ENCODE peak calls at places on chromosomes 7 and 10, in six cellular contexts. I is IMR-90, Z is mesenchymal stem cell, P is H1, V is mesendoderm, R is trophoblast cell. M is an unnamed sample.

GRCh38 chr7:12751764-12752163 is 64.3 kb downstream of the ARL4A start:
- DNase-seq in R (no peak), P (no peak), V (no peak), I (no peak), Z (no peak), M (no peak)

GRCh38 chr10:18414061-18414460 is 237.3 kb downstream of the NSUN6 start:
- DNase-seq in P (no peak), I (peak), Z (no peak), V (no peak), R (no peak), M (no peak)

GRCh38 chr10:132539894-132540293 is 2.3 kb downstream of the INPP5A start:
- DNase-seq in R (no peak), I (peak), P (no peak), V (no peak), Z (peak), M (no peak)

GRCh38 chr7:156780724-156781455 is 112.1 kb downstream of the LMBR1 start:
- DNase-seq in R (no peak), P (no peak), V (peak), Z (no peak), I (no peak), M (no peak)

GRCh38 chr7:163298-163695 is 29.1 kb upstream of the FAM20C start:
- DNase-seq in Z (no peak), I (no peak), R (no peak), P (no peak), V (no peak), M (no peak)

GRCh38 chr10:3812141-3812540 is 27.1 kb upstream of the KLF6 start:
- DNase-seq in Z (no peak), V (no peak), R (no peak), P (no peak), I (no peak), M (no peak)

GRCh38 chr10:124162774-124163354 is 69.5 kb upstream of the CHST15 start:
- DNase-seq in P (no peak), V (no peak), Z (no peak), I (no peak), R (no peak), M (no peak)

GRCh38 chr10:99681553-99681952 is 22.2 kb downstream of the ENTPD7 start:
- DNase-seq in P (no peak), Z (no peak), I (peak), V (no peak), R (no peak), M (no peak)

GRCh38 chr7:11177793-11178192 is 204.1 kb downstream of the PHF14 start:
- DNase-seq in V (no peak), R (no peak), Z (no peak), I (peak), P (no peak), M (no peak)

GRCh38 chr10:91924212-91925021 is 847 bp downstream of the BTAF1 start:
- DNase-seq in R (no peak), V (no peak), P (no peak), I (peak), Z (peak), M (no peak)

GRCh38 chr7:94540428-94540827 is 30.8 kb downstream of the CASD1 start:
- DNase-seq in I (peak), V (no peak), R (no peak), Z (no peak), P (no peak), M (no peak)

GRCh38 chr7:81682873-81683272 is 87.0 kb downstream of the HGF start:
- DNase-seq in P (no peak), R (no peak), V (no peak), I (no peak), Z (peak), M (no peak)

GRCh38 chr7:27842094-27842493 is 102.1 kb downstream of the TAX1BP1 start:
- DNase-seq in P (no peak), V (peak), Z (no peak), R (no peak), I (no peak), M (no peak)

GRCh38 chr7:78326870-78327269 is 528.3 kb downstream of the PHTF2 start:
- DNase-seq in Z (no peak), P (no peak), I (peak), R (no peak), V (no peak), M (no peak)

GRCh38 chr7:42414961-42415505 is 178.0 kb upstream of the GLI3 start:
- DNase-seq in Z (peak), R (no peak), P (no peak), V (no peak), I (no peak), M (no peak)

GRCh38 chr7:3217166-3217565 is 83.9 kb upstream of the SDK1 start:
- DNase-seq in I (peak), V (no peak), Z (no peak), P (no peak), R (peak), M (no peak)

GRCh38 chr10:947051-947450 is 15.5 kb upstream of the LARP4B start:
- DNase-seq in P (no peak), I (no peak), V (no peak), Z (no peak), R (no peak), M (no peak)

GRCh38 chr7:140542226-140542625 is 62.9 kb upstream of the MKRN1 start:
- DNase-seq in P (no peak), R (no peak), Z (peak), V (no peak), I (peak), M (no peak)

GRCh38 chr7:121505021-121505420 is 108.9 kb upstream of the FAM3C start:
- DNase-seq in I (peak), Z (peak), V (peak), P (no peak), R (peak), M (no peak)

GRCh38 chr7:123270553-123270952 is 70.8 kb upstream of the SLC13A1 start:
- DNase-seq in Z (no peak), P (no peak), I (no peak), V (peak), R (no peak), M (no peak)

GRCh38 chr7:100867040-100867795 is at the start of gene TRIP6:
- DNase-seq in I (peak), R (peak), V (peak), Z (peak), P (peak), M (peak)

GRCh38 chr7:66700633-66701131 is 39.9 kb upstream of the RABGEF1 start:
- DNase-seq in Z (no peak), I (no peak), R (peak), V (no peak), P (no peak), M (no peak)

GRCh38 chr10:102642553-102643345 is 1.5 kb upstream of the TRIM8 start:
- DNase-seq in P (no peak), I (peak), R (peak), V (no peak), Z (no peak), M (peak)

GRCh38 chr10:57320416-57320815 is 947.3 kb downstream of the IPMK start:
- DNase-seq in I (no peak), P (no peak), V (peak), Z (no peak), R (no peak), M (no peak)

GRCh38 chr10:31953080-31953479 is 24.4 kb upstream of the ARHGAP12 start:
- DNase-seq in R (no peak), Z (no peak), I (peak), V (no peak), P (no peak), M (no peak)

GRCh38 chr10:49569031-49569765 is 30.3 kb upstream of the ERCC6 start:
- DNase-seq in V (no peak), Z (peak), P (no peak), I (peak), R (peak), M (no peak)

GRCh38 chr7:90973146-90973545 is 291.1 kb upstream of the FZD1 start:
- DNase-seq in V (no peak), P (no peak), I (peak), R (no peak), Z (peak), M (no peak)

GRCh38 chr10:74991435-74991834 is 120.0 kb upstream of the SAMD8 start:
- DNase-seq in P (no peak), R (no peak), V (peak), I (no peak), Z (peak), M (no peak)

GRCh38 chr10:119443441-119443840 is 99.1 kb downstream of the RGS10 start:
- DNase-seq in R (no peak), V (no peak), P (no peak), I (no peak), Z (no peak), M (no peak)

GRCh38 chr7:39894904-39895303 is 55.2 kb upstream of the CDK13 start:
- DNase-seq in Z (no peak), I (peak), P (no peak), V (no peak), R (no peak), M (no peak)

GRCh38 chr7:19491821-19492452 is 216.9 kb downstream of the POLR1F start:
- DNase-seq in I (peak), V (peak), P (no peak), R (no peak), Z (peak), M (no peak)

GRCh38 chr10:50554995-50555568 is 68.7 kb downstream of the SGMS1 start:
- DNase-seq in P (no peak), V (peak), R (no peak), Z (no peak), I (peak), M (no peak)

GRCh38 chr7:143367972-143368371 is 5.5 kb upstream of the FAM131B start:
- DNase-seq in P (no peak), R (no peak), I (no peak), Z (no peak), V (no peak), M (no peak)

GRCh38 chr7:143373255-143373794 is 7.8 kb upstream of the ZYX start:
- DNase-seq in I (no peak), R (no peak), Z (no peak), P (no peak), V (no peak), M (no peak)

GRCh38 chr7:143372070-143372469 is 9.1 kb upstream of the ZYX start:
- DNase-seq in Z (no peak), V (no peak), I (no peak), R (no peak), P (no peak), M (no peak)

GRCh38 chr7:143368387-143368786 is 5.9 kb upstream of the FAM131B start:
- DNase-seq in V (no peak), Z (no peak), I (no peak), P (no peak), R (no peak), M (no peak)

DNA sequence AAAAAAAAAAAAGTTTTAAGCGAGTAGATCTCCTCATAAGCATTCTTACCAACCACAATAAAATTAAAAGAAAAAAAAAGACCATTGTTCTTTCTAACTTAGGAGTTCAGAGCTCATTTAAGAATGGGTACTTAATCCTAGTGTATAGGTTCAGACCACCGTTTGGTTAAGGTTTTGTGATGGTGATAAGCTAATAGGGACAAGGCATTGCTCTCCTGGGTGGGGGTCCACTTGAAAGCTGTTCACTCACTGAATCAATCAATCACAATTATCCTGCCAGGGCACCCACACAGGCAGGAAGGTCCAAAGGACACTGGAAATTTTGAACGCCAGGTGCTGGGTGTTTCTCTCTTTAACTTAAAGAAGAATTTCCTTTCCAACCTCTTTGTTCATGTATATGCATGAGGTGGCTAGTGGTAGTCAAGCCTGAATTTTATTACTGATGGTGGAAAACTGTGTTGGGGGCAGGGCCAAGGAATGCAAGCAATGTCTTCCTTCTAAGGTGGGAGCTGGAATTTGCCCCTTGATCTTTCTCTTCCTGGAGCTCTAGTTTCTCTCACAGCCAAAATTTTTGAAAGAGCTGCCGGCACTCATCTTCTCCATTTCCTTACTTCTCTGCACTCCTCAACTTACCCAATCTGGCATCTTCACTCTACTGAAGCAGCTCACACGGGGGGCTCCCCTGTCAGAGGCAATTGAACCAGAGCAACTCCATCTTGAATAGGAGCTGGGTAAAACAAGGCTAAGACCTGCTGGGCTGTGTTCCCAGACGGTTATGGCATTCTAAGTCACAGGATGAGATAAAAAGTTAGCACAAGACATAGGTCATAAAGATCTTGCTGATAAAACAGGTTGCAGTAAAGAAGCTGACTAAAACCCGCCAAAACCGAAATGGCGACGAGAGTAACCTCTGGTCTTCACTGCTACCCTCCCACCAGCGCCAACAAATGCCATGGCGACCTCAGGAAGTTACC is 7.5 kb upstream of the FAM131B start:
- DNase-seq in V (peak), R (no peak), P (peak), I (no peak), Z (no peak), M (no peak)
- H2BK120ac ChIP-seq in V (peak), R (peak), P (no peak), I (no peak), Z (no peak), M (no peak)

GRCh38 chr10:88521806-88522205 is 61.3 kb downstream of the RNLS start:
- DNase-seq in I (no peak), V (no peak), R (no peak), P (no peak), Z (no peak), M (no peak)

GRCh38 chr10:88527245-88527644 is 55.9 kb downstream of the RNLS start:
- DNase-seq in R (no peak), I (no peak), V (peak), Z (no peak), P (no peak), M (no peak)

GRCh38 chr10:88525371-88526079 is 57.6 kb downstream of the RNLS start:
- DNase-seq in P (no peak), R (no peak), V (no peak), Z (peak), I (peak), M (no peak)

GRCh38 chr10:88523739-88524400 is 59.2 kb downstream of the RNLS start:
- DNase-seq in R (no peak), I (no peak), Z (no peak), P (no peak), V (no peak), M (no peak)

DNA sequence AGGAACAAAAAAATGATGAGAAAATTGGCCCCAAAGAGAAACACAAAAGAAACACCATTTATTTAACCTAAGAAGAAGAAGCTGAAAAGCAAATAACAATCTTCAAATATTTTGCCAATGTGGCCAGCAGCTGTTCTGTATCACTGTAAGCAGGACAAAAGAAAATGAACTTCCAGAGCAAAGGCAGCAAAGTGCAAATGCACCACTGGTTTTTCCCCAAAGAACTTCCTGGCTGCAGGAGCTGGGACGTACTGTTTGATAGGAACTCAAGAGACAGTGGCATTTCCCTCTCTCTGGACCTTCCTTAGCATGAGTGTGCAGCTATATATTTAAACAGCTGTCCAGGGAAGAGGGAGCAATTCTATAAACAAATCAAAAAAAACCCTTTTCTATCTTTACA is 60.4 kb downstream of the RNLS start:
- DNase-seq in P (no peak), V (no peak), R (no peak), I (peak), Z (peak), M (no peak)
- H3K4me2 ChIP-seq in P (no peak), V (no peak), R (no peak), I (no peak), Z (no peak), M (no peak)

GRCh38 chr7:97680622-97681021 is 51.3 kb upstream of the TAC1 start:
- DNase-seq in V (no peak), Z (no peak), I (no peak), R (no peak), P (no peak), M (no peak)

DNA sequence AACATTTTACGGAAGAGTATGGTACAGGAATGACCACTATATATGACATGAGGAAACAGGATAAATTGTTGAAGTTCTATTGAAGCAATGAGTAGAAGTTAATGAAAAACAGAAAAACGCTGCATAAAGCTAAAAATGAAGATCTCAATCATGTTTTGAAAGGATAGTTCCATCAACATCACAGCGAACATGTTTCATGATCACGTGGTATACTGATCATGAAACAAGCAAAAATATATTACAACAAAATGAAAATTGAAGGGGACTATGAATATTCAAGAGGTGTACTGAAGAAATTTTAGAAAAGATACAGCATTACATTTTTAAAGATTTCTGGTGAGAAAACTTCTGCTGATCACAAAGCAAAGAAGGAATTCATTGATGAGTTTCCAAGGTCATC is 45.9 kb upstream of the TAC1 start:
- DNase-seq in R (no peak), Z (no peak), P (no peak), V (no peak), I (no peak), M (no peak)
- H3K4me3 ChIP-seq in R (no peak), Z (no peak), P (no peak), V (no peak), I (no peak), M (no peak)

DNA sequence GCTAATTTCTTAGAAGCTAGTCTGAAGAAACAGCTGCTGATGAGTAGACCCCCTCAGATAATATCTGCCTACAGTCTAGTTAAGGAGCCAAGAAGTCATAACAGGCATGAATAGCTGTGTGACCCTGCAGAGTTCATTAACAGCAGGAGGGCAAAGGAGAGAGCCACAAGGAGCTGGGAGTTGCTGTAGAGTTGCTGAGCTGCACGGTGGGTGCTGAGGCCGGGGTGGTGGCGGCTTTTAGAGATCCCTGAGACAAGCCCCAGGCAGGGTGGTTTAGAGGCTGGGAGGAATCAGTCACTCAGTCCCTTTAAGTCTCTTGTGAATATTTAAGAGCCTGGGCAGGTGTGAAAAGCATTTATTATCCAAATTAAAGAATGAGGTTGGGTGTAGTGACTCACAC is 103.9 kb upstream of the FZD8 start:
- DNase-seq in R (no peak), P (no peak), V (no peak), I (no peak), Z (no peak), M (no peak)
- H2BK120ac ChIP-seq in R (no peak), P (no peak), V (no peak), I (no peak), Z (no peak), M (no peak)

GRCh38 chr7:97018775-97019535 is 5.7 kb downstream of the DLX5 start:
- DNase-seq in R (no peak), P (no peak), I (no peak), Z (no peak), V (peak), M (peak)
- H3K4me2 ChIP-seq in R (peak), P (no peak), I (no peak), Z (no peak), V (no peak), M (no peak)

GRCh38 chr10:78575400-78575799 is 493.4 kb upstream of the ZMIZ1 start:
- DNase-seq in Z (no peak), P (no peak), V (no peak), R (no peak), I (no peak), M (no peak)
- H3K4me3 ChIP-seq in Z (no peak), P (no peak), V (no peak), R (no peak), I (no peak), M (no peak)

DNA sequence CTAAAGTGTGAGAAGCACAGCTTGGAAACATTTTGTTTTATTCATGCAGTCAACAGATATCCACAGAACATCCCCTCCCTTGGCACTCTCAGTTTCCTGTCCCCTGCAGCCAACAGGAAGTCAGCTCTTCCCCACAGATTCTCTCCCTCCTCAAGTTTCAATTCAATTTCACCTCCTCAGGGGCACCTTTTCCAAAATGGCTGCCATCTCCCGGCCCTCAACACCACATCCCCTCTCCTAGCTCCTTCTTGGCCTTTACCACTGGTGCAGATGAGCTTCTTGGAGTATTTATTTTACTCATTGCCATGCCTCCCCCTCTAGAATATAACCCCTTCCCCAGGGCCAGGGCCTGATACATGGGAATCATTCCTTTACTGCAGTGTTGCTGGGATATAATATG is 94.0 kb downstream of the WDR11 start:
- DNase-seq in V (no peak), Z (no peak), R (no peak), P (no peak), I (no peak), M (no peak)
- H2BK120ac ChIP-seq in V (no peak), Z (no peak), R (no peak), P (no peak), I (no peak), M (no peak)

M was measured in neuronal stem cell.